ENCODE peak calls at places on chromosomes 6 and 20, in four cellular contexts. One of them, this sample, is unnamed.

GRCh38 chr20:52305843-52306242 is 114.3 kb upstream of the ZFP64 start:
- DNase-seq in 8988T: no peak
- DNase-seq in stromal cell of bone marrow: no peak
- DNase-seq in HT-29: no peak
- DNase-seq in this sample: no peak

GRCh38 chr6:106103728-106104109 is 17.6 kb downstream of the PRDM1 start:
- DNase-seq in HT-29: peak
- DNase-seq in stromal cell of bone marrow: no peak
- DNase-seq in 8988T: no peak
- DNase-seq in this sample: no peak

GRCh38 chr6:8983202-8983688 is 547.9 kb upstream of the SLC35B3 start:
- DNase-seq in HT-29: peak
- DNase-seq in stromal cell of bone marrow: peak
- DNase-seq in 8988T: peak
- DNase-seq in this sample: peak

GRCh38 chr6:72675396-72675795 is 53.5 kb downstream of the KCNQ5 start:
- DNase-seq in HT-29: no peak
- DNase-seq in 8988T: no peak
- DNase-seq in stromal cell of bone marrow: no peak
- DNase-seq in this sample: no peak

GRCh38 chr20:32509639-32510066 is 75.5 kb downstream of the NOL4L start:
- DNase-seq in 8988T: no peak
- DNase-seq in stromal cell of bone marrow: no peak
- DNase-seq in HT-29: peak
- DNase-seq in this sample: no peak

GRCh38 chr6:165766457-165766856 is 103.4 kb upstream of the PDE10A start:
- DNase-seq in HT-29: no peak
- DNase-seq in 8988T: no peak
- DNase-seq in stromal cell of bone marrow: peak
- DNase-seq in this sample: no peak

GRCh38 chr6:151141685-151142084 is 98.1 kb upstream of the AKAP12 start:
- DNase-seq in HT-29: no peak
- DNase-seq in 8988T: no peak
- DNase-seq in stromal cell of bone marrow: no peak
- DNase-seq in this sample: no peak

GRCh38 chr6:39530201-39530759 is 194.9 kb downstream of the KIF6 start:
- DNase-seq in 8988T: no peak
- DNase-seq in stromal cell of bone marrow: no peak
- DNase-seq in HT-29: no peak
- DNase-seq in this sample: no peak

GRCh38 chr6:20707166-20707485 is 172.9 kb downstream of the CDKAL1 start:
- DNase-seq in HT-29: peak
- DNase-seq in 8988T: no peak
- DNase-seq in stromal cell of bone marrow: no peak
- DNase-seq in this sample: no peak

GRCh38 chr20:50142812-50143211 is 10.7 kb downstream of the PEDS1 start:
- DNase-seq in HT-29: no peak
- DNase-seq in 8988T: no peak
- DNase-seq in stromal cell of bone marrow: no peak
- DNase-seq in this sample: no peak

GRCh38 chr6:139330841-139331500 is 39.2 kb upstream of the TXLNB start:
- DNase-seq in stromal cell of bone marrow: no peak
- DNase-seq in 8988T: no peak
- DNase-seq in HT-29: no peak
- DNase-seq in this sample: no peak

GRCh38 chr6:74991573-74992332 is 214.1 kb downstream of the COL12A1 start:
- DNase-seq in 8988T: no peak
- DNase-seq in stromal cell of bone marrow: peak
- DNase-seq in HT-29: peak
- DNase-seq in this sample: no peak

GRCh38 chr6:160217073-160217472 is 41.5 kb downstream of the SLC22A2 start:
- DNase-seq in 8988T: no peak
- DNase-seq in stromal cell of bone marrow: peak
- DNase-seq in HT-29: no peak
- DNase-seq in this sample: no peak

GRCh38 chr20:51715028-51715872 is 52.9 kb downstream of the ATP9A start:
- DNase-seq in 8988T: no peak
- DNase-seq in stromal cell of bone marrow: no peak
- DNase-seq in HT-29: no peak
- DNase-seq in this sample: no peak

GRCh38 chr6:80547827-80548226 is 441.4 kb downstream of the BCKDHB start:
- DNase-seq in HT-29: no peak
- DNase-seq in 8988T: no peak
- DNase-seq in stromal cell of bone marrow: peak
- DNase-seq in this sample: no peak

GRCh38 chr6:42361036-42361435 is 90.7 kb downstream of the TRERF1 start:
- DNase-seq in stromal cell of bone marrow: no peak
- DNase-seq in HT-29: no peak
- DNase-seq in 8988T: no peak
- DNase-seq in this sample: no peak

GRCh38 chr6:96086745-96087144 is 71.0 kb downstream of the FUT9 start:
- DNase-seq in HT-29: no peak
- DNase-seq in stromal cell of bone marrow: no peak
- DNase-seq in 8988T: no peak
- DNase-seq in this sample: no peak

GRCh38 chr20:44334306-44334705 is 2.5 kb upstream of the R3HDML start:
- DNase-seq in 8988T: no peak
- DNase-seq in stromal cell of bone marrow: no peak
- DNase-seq in HT-29: no peak
- DNase-seq in this sample: no peak

GRCh38 chr6:7058250-7058923 is 49.4 kb upstream of the RREB1 start:
- DNase-seq in HT-29: peak
- DNase-seq in stromal cell of bone marrow: peak
- DNase-seq in 8988T: peak
- DNase-seq in this sample: peak

GRCh38 chr6:158869010-158869603 is 49.9 kb upstream of the EZR start:
- DNase-seq in 8988T: no peak
- DNase-seq in HT-29: peak
- DNase-seq in stromal cell of bone marrow: peak
- DNase-seq in this sample: no peak

GRCh38 chr6:111745186-111745585 is 128.1 kb downstream of the FYN start:
- DNase-seq in 8988T: no peak
- DNase-seq in stromal cell of bone marrow: no peak
- DNase-seq in HT-29: no peak
- DNase-seq in this sample: no peak